ENCODE peak calls at places on chromosomes 6 and 20, in four cellular contexts. K, B, F and S are unnamed samples.
A peak's percentile ranks its signal among the peaks of the same experiment; 100 is the strongest.

GRCh38 chr6:14452567-14453527 is 335.3 kb downstream of the CD83 start:
- DNase-seq in K (peak; percentile 4), B (peak; percentile 83), F (no peak), S (no peak)

GRCh38 chr20:57224641-57225138 is 41.8 kb downstream of the BMP7 start:
- DNase-seq in K (no peak), B (no peak), F (no peak), S (no peak)

GRCh38 chr6:155287762-155288161 is 23.9 kb downstream of the CLDN20 start:
- DNase-seq in K (no peak), B (no peak), F (no peak), S (no peak)

GRCh38 chr6:28943557-28944411 is 20.0 kb upstream of the TRIM27 start:
- DNase-seq in K (peak; percentile 42), B (peak; percentile 70), F (peak; percentile 84), S (peak; percentile 87)

GRCh38 chr6:102064142-102064541 is 670.6 kb downstream of the GRIK2 start:
- DNase-seq in K (no peak), B (no peak), F (no peak), S (no peak)

GRCh38 chr20:6142348-6142993 is 19.6 kb upstream of the FERMT1 start:
- DNase-seq in K (peak; percentile 9), B (peak; percentile 52), F (peak; percentile 70), S (peak; percentile 65)

GRCh38 chr6:36780517-36781210 is 58.6 kb downstream of the CPNE5 start:
- DNase-seq in K (no peak), B (no peak), F (peak; percentile 18), S (no peak)

GRCh38 chr6:166097914-166098522 is 69.6 kb downstream of the TBXT start:
- DNase-seq in K (no peak), B (peak; percentile 63), F (peak; percentile 29), S (peak; percentile 61)

GRCh38 chr20:39310363-39311037 is 348.4 kb downstream of the DHX35 start:
- DNase-seq in K (no peak), B (no peak), F (no peak), S (no peak)

GRCh38 chr6:36114798-36115408 is 15.4 kb upstream of the MAPK13 start:
- DNase-seq in K (peak; percentile 60), B (no peak), F (no peak), S (no peak)

GRCh38 chr6:127267742-127268588 is 1.3 kb downstream of the RNF146 start:
- DNase-seq in K (no peak), B (no peak), F (peak; percentile 12), S (no peak)

GRCh38 chr20:9590189-9590588 is 75.8 kb downstream of the LAMP5 start:
- DNase-seq in K (no peak), B (no peak), F (no peak), S (no peak)

GRCh38 chr6:28880894-28881780 is 42.6 kb downstream of the TRIM27 start:
- DNase-seq in K (no peak), B (peak; percentile 74), F (peak; percentile 82), S (no peak)

GRCh38 chr6:158028876-158029275 is 47.2 kb downstream of the SYNJ2 start:
- DNase-seq in K (no peak), B (no peak), F (no peak), S (no peak)

GRCh38 chr20:56422131-56422823 is 10.2 kb downstream of the CASS4 start:
- DNase-seq in K (no peak), B (peak; percentile 60), F (peak; percentile 81), S (peak; percentile 24)

GRCh38 chr6:164124986-164125385 is 710.5 kb downstream of the QKI start:
- DNase-seq in K (no peak), B (no peak), F (no peak), S (no peak)

GRCh38 chr6:108707328-108707976 is 140.8 kb upstream of the ARMC2 start:
- DNase-seq in K (no peak), B (no peak), F (peak; percentile 15), S (no peak)

GRCh38 chr20:46423882-46424482 is 17.6 kb upstream of the ELMO2 start:
- DNase-seq in K (no peak), B (no peak), F (no peak), S (no peak)

GRCh38 chr6:99151634-99152344 is 197.7 kb downstream of the FAXC start:
- DNase-seq in K (peak; percentile 4), B (peak; percentile 35), F (peak; percentile 23), S (peak; percentile 6)

GRCh38 chr6:129209355-129209754 is 326.4 kb downstream of the LAMA2 start:
- DNase-seq in K (no peak), B (no peak), F (no peak), S (no peak)

GRCh38 chr6:33761922-33762629 is 15.4 kb upstream of the IP6K3 start:
- DNase-seq in K (no peak), B (peak; percentile 85), F (peak; percentile 87), S (peak; percentile 59)

GRCh38 chr20:9460518-9460917 is 53.9 kb upstream of the LAMP5 start:
- DNase-seq in K (no peak), B (no peak), F (no peak), S (peak; percentile 21)

GRCh38 chr20:62019881-62020492 is 45.7 kb downstream of the TAF4 start:
- DNase-seq in K (no peak), B (no peak), F (no peak), S (no peak)

GRCh38 chr20:37534401-37535157 is 6.9 kb upstream of the BLCAP start:
- DNase-seq in K (peak; percentile 90), B (peak; percentile 52), F (peak; percentile 83), S (peak; percentile 79)

GRCh38 chr20:35344354-35344837 is 52.2 kb upstream of the FAM83C start:
- DNase-seq in K (no peak), B (peak; percentile 77), F (peak; percentile 92), S (peak; percentile 63)

GRCh38 chr6:13902922-13903321 is 21.8 kb upstream of the RNF182 start:
- DNase-seq in K (no peak), B (no peak), F (no peak), S (no peak)

GRCh38 chr6:164133095-164133494 is 718.6 kb downstream of the QKI start:
- DNase-seq in K (no peak), B (no peak), F (no peak), S (no peak)

GRCh38 chr6:98839788-98840361 is 5.5 kb downstream of the POU3F2 start:
- DNase-seq in K (no peak), B (no peak), F (peak; percentile 27), S (no peak)

GRCh38 chr6:43093361-43094289 is 17.5 kb downstream of the PTK7 start:
- DNase-seq in K (no peak), B (peak; percentile 87), F (peak; percentile 93), S (no peak)

GRCh38 chr6:4270799-4271198 is 135.4 kb upstream of the ECI2 start:
- DNase-seq in K (no peak), B (no peak), F (no peak), S (no peak)

GRCh38 chr6:14754636-14755513 is 491.0 kb upstream of the JARID2 start:
- DNase-seq in K (no peak), B (no peak), F (no peak), S (no peak)

GRCh38 chr20:56750430-56750829 is 121.3 kb downstream of the TFAP2C start:
- DNase-seq in K (no peak), B (no peak), F (no peak), S (no peak)

GRCh38 chr6:4611441-4612129 is 164.6 kb upstream of the CDYL start:
- DNase-seq in K (no peak), B (no peak), F (no peak), S (no peak)

GRCh38 chr20:38200646-38201045 is 35.6 kb upstream of the TGM2 start:
- DNase-seq in K (no peak), B (no peak), F (no peak), S (no peak)

GRCh38 chr6:92577077-92577719 is 842.2 kb downstream of the EPHA7 start:
- DNase-seq in K (no peak), B (no peak), F (peak; percentile 52), S (no peak)
- TF ChIP-seq CHD4 in K (no peak), B (no peak), F (no peak), S (no peak)

DNA sequence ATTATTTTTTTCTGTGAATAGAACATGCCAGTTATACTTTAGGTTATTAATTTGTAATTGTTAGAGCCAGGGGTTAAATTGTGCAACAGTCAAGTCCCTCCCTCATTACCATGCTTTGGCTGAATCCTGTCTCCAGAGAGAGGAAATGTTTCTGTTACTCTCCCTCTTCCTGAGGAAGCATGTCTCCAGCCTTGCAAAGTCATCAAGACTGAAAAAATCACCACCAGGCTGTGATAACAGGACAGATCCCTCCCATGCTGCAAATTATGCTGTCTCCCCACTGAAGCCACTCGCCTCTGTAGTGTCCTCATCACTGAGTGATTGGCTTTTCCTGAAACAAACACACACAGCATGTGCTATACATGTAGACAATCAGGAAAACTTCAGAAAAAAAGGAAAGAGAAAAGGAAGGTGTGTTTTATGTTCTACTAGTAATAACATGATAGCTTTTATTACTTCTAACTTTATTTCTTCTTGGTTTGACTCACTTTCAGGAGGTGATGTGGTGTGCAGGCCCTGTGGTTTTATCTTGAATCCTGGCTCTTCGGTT is 290.0 kb upstream of the JAG1 start:
- DNase-seq in K (no peak), B (no peak), F (no peak), S (no peak)
- TF ChIP-seq CHD4 in K (no peak), B (no peak), F (no peak), S (no peak)

DNA sequence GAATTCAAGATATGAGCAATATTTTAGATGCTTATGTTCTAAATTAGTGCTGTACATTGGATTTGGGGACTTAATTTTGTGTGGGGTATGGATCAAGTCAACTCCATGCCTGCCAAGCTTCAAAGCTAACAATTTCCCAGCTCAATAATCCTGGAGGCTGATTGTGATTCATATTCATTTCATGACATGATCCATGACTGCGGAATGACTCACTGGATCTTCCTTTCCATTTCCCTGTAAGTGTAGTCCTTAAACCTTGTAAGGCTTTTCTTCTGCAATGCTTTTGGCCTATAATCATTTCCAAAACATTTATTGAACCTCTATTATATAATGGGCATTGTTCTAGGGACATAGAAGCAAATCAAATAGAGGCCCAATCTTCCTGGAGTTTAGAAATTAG is 44.8 kb upstream of the CCN2 start:
- DNase-seq in K (no peak), B (no peak), F (no peak), S (peak; percentile 52)
- TF ChIP-seq CHD4 in K (no peak), B (no peak), F (no peak), S (no peak)

GRCh38 chr20:63957004-63957689 is 931 bp upstream of the UCKL1 start:
- DNase-seq in K (no peak), B (peak; percentile 86), F (peak; percentile 85), S (peak; percentile 87)
- TF ChIP-seq CHD4 in K (no peak), B (no peak), F (no peak), S (no peak)

DNA sequence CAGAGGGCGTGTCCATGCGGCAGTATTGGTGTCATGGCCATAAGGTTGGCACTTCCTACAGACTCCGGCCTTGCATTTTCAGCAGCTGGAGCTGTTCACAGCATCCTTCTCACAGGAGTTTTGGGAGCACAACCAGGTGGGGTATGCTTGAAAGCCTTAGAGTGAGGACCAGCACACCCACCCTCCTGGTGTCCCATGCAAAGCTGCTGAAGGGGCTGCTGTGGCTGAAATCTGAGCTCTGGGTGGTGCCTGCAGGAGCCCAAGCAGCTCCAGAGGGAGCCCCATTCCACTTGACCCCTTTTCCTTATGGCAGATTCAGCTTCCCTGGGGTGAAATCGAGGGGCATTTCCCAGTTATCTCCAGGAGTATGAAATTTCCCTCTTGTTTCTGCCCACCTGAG is 74.0 kb upstream of the BHLHE23 start:
- DNase-seq in K (no peak), B (no peak), F (no peak), S (no peak)
- TF ChIP-seq CHD4 in K (no peak), B (no peak), F (no peak), S (no peak)

GRCh38 chr20:49603209-49603627 is 35.3 kb upstream of the PTGIS start:
- DNase-seq in K (no peak), B (no peak), F (peak; percentile 84), S (peak; percentile 69)
- TF ChIP-seq CHD4 in K (no peak), B (no peak), F (peak; percentile 2), S (no peak)